ENCODE peak calls at places on chromosomes 6 and 20, in five cellular contexts. D is osteocyte, T is retinal pigment epithelial cell, P is fibroblast of the aortic adventitia, V is epithelial cell of esophagus. I is an unnamed sample.

GRCh38 chr20:18853946-18854646 is 40.5 kb downstream of the SCP2D1 start:
- DNase-seq in D (no peak), T (no peak), P (peak; percentile 24), V (peak; percentile 46), I (no peak)

GRCh38 chr20:10447028-10447427 is 11.9 kb downstream of the SLX4IP start:
- DNase-seq in D (no peak), T (peak; percentile 38), P (peak; percentile 72), V (peak; percentile 64), I (no peak)

GRCh38 chr6:67449602-67450001 is 1185.5 kb upstream of the ADGRB3 start:
- DNase-seq in D (no peak), T (no peak), P (no peak), V (no peak), I (no peak)

GRCh38 chr6:90027004-90027403 is 132.7 kb downstream of the GJA10 start:
- DNase-seq in D (no peak), T (no peak), P (no peak), V (no peak), I (no peak)

GRCh38 chr6:55100729-55101128 is 73.6 kb upstream of the HCRTR2 start:
- DNase-seq in D (no peak), T (no peak), P (no peak), V (no peak), I (no peak)

GRCh38 chr6:114342086-114342825 is 567 bp downstream of the HS3ST5 start:
- DNase-seq in D (peak; percentile 84), T (no peak), P (no peak), V (peak; percentile 7), I (no peak)

GRCh38 chr6:16969699-16970695 is 131.9 kb upstream of the STMND1 start:
- DNase-seq in D (no peak), T (peak; percentile 29), P (peak; percentile 15), V (no peak), I (no peak)

GRCh38 chr6:158068893-158069799 is 87.5 kb downstream of the SYNJ2 start:
- DNase-seq in D (no peak), T (no peak), P (peak; percentile 67), V (peak; percentile 96), I (peak; percentile 66)

GRCh38 chr6:156988276-156989158 is 211.3 kb downstream of the ARID1B start:
- DNase-seq in D (no peak), T (no peak), P (no peak), V (peak; percentile 43), I (no peak)

GRCh38 chr6:14567842-14568241 is 450.3 kb downstream of the CD83 start:
- DNase-seq in D (no peak), T (no peak), P (no peak), V (no peak), I (no peak)

GRCh38 chr6:78701407-78701806 is 165.9 kb upstream of the IRAK1BP1 start:
- DNase-seq in D (no peak), T (no peak), P (peak; percentile 62), V (peak; percentile 86), I (no peak)

GRCh38 chr20:37298190-37298939 is 8.9 kb downstream of the MANBAL start:
- DNase-seq in D (no peak), T (no peak), P (peak; percentile 74), V (peak; percentile 81), I (no peak)

GRCh38 chr6:46347669-46348068 is 143.6 kb downstream of the RCAN2 start:
- DNase-seq in D (no peak), T (no peak), P (no peak), V (no peak), I (no peak)

GRCh38 chr6:82205793-82206425 is 41.6 kb downstream of the IBTK start:
- DNase-seq in D (no peak), T (peak; percentile 32), P (peak; percentile 5), V (no peak), I (no peak)

GRCh38 chr20:57594092-57594911 is 25.9 kb downstream of the ZBP1 start:
- DNase-seq in D (no peak), T (no peak), P (peak; percentile 43), V (peak; percentile 30), I (no peak)

GRCh38 chr6:43021270-43022047 is at the start of gene RRP36:
- DNase-seq in D (peak; percentile 89), T (no peak), P (peak; percentile 56), V (peak; percentile 80), I (no peak)

GRCh38 chr20:35702051-35702823 is 3.0 kb downstream of the ROMO1 start:
- DNase-seq in D (peak; percentile 53), T (no peak), P (peak; percentile 39), V (peak; percentile 16), I (no peak)

GRCh38 chr6:164069352-164070022 is 655.0 kb downstream of the QKI start:
- DNase-seq in D (no peak), T (no peak), P (peak; percentile 51), V (no peak), I (no peak)

GRCh38 chr6:121810346-121811032 is 375.0 kb downstream of the GJA1 start:
- DNase-seq in D (no peak), T (no peak), P (no peak), V (no peak), I (no peak)

GRCh38 chr20:33183292-33183691 is 15.3 kb downstream of the BPIFA2 start:
- DNase-seq in D (no peak), T (no peak), P (no peak), V (no peak), I (no peak)

GRCh38 chr6:131787955-131788712 is 19.7 kb upstream of the ENPP1 start:
- DNase-seq in D (no peak), T (no peak), P (peak; percentile 19), V (no peak), I (no peak)

GRCh38 chr6:131787079-131787478 is 20.7 kb upstream of the ENPP1 start:
- DNase-seq in D (no peak), T (no peak), P (no peak), V (no peak), I (no peak)

GRCh38 chr6:131795366-131795765 is 12.5 kb upstream of the ENPP1 start:
- DNase-seq in D (no peak), T (no peak), P (no peak), V (no peak), I (no peak)

GRCh38 chr6:131789219-131789618 is 18.6 kb upstream of the ENPP1 start:
- DNase-seq in D (no peak), T (no peak), P (no peak), V (no peak), I (no peak)

DNA sequence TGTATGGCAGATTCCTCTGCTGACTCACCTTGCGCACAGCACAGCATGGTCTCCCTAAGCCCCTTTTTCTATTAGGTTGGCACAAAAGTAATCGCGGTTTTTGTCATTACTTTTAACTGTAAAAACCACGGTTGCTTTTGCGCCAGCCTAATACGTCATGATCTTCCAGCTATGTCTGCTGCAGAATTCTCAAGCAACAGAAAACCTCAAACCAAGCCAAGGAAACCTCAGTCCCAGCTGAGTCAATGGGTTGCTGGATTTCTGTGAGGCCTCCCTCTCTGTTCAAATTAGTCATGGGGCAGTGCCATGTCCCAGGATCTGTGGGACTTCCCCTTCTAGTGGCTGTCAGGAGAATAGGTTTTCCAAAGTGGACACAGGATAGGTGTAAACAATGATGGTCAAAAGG is 15.7 kb upstream of the ENPP1 start:
- DNase-seq in D (no peak), T (no peak), P (no peak), V (peak; percentile 39), I (no peak)
- TF ChIP-seq CTCF in D (no peak), T (no peak), P (no peak), V (no peak), I (no peak)

DNA sequence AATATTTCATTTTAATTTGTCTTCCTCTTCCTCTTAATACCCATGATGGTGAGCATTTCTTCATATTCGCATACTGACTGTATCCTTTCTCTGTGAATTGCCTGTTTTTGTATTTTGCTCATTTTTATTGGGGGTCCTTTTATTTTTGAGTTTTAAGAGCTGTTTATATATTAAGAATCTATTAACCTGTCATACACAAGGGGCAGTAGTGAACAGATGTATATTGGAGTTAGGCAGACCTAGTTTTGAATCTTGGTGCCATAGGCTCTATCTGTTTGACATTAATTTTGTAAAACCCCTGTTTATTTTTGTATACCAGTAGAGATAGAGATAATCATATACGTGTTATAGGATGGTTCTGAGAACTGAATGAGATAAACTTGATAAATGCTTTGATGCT is 3.1 kb upstream of the WFDC5 start:
- DNase-seq in D (no peak), T (no peak), P (no peak), V (no peak), I (no peak)
- TF ChIP-seq CTCF in D (no peak), T (peak; percentile 8), P (peak; percentile 16), V (no peak), I (peak; percentile 40)

GRCh38 chr6:135161411-135161810 is 19.7 kb upstream of the MYB start:
- DNase-seq in D (no peak), T (no peak), P (no peak), V (no peak), I (no peak)

GRCh38 chr6:135163440-135163738 is 17.7 kb upstream of the MYB start:
- DNase-seq in D (no peak), T (no peak), P (no peak), V (no peak), I (no peak)

GRCh38 chr6:135161996-135162395 is 19.1 kb upstream of the MYB start:
- DNase-seq in D (no peak), T (no peak), P (no peak), V (no peak), I (no peak)

GRCh38 chr6:135165031-135165430 is 16.1 kb upstream of the MYB start:
- DNase-seq in D (no peak), T (no peak), P (no peak), V (no peak), I (no peak)

DNA sequence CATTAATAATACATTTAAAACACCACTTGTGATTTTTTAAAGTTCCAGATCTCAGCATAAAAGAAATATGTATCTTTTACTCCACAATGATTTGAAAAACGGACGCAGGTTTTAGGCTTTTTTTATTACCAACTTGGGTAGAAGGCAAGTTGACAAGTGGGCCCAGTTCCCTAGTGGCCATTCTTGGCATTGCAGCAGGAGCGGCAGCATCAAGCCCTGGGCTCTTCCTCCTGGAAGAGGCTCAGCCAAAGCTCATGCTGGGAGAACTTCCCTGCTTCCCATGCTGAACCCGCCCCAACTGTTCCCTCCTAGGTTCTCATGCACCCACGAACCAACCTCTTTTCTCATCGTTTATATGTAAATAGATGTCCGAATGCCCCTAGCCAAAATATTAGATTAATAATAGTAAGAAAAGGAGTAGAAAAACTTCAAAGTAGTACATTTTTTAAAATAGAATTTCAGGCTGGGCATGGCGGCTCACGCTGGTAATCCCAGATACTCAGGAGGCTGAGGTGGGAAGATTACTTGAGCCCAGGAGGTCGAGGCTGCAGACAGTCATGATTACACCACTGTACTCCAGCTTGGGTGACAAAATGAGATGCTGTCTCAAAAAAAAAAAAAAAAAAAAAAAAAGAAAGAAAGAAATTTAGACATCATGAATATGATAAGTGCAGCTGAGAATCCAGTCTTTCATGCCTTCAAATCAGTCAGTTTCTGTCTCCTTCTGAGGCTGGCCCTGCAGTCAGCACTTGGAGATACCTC is 18.2 kb upstream of the MYB start:
- DNase-seq in D (no peak), T (no peak), P (peak; percentile 22), V (peak; percentile 56), I (no peak)
- TF ChIP-seq CTCF in D (peak; percentile 56), T (peak; percentile 83), P (peak; percentile 89), V (peak; percentile 75), I (peak; percentile 73)

DNA sequence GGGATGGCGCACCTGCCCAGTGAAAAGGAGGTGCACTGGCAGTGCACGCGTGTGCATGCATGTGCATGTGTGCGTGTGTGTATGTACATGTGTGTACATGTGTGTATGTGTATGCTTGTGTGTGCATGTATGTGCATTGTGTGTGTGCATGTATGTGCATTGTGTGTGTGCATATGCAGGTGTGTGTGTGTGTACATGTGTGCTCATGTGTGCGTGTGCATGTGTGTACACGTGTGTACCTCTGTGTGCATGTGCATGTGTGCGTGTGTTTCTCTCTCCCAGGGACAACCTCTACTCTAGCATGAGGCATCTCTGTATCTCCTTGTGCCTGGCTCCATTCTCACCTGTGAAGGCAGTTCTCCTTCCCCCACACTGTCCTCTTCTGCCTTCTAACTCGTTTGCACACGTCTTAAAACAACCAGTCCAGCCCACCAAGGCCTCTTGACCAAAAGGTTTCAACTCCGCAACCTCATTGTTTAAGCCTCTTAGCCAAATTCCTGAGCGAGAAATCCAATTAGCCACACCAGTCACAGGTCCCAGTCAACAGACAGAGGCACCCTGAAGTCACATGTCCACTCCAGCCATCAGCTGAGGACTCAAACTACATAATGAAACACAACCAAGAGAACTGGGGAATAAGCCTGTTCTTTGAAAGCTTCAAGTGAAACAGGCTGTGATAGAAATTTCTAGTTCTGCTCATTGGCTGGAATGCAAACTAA is 103.5 kb upstream of the PTPRT start:
- DNase-seq in D (no peak), T (no peak), P (no peak), V (no peak), I (no peak)
- TF ChIP-seq CTCF in D (no peak), T (no peak), P (no peak), V (no peak), I (no peak)